ENCODE peak calls at places on chromosome 22, in nine cellular contexts. G is psoas muscle, A is coronary artery, Q is A549, S is ovary, F is mammary epithelial cell, K is colonic mucosa, L is HCT116, U is spleen. C is an unnamed sample.

GRCh38 chr22:35541254-35541748 is 670 bp downstream of the RASD2 start:
- DNase-seq in F (no peak), L (no peak), G (no peak), K (no peak), S (no peak), Q (no peak), U (no peak), A (no peak), C (no peak)

GRCh38 chr22:20248461-20248959 is 19.6 kb downstream of the RTN4R start:
- DNase-seq in Q (no peak), A (no peak), G (no peak), S (no peak), F (no peak), K (no peak), L (no peak), U (no peak), C (no peak)

GRCh38 chr22:19761022-19761499 is 483 bp downstream of the TBX1 start:
- DNase-seq in A (no peak), G (no peak), K (no peak), Q (no peak), U (no peak), F (no peak), L (no peak), S (no peak), C (no peak)

GRCh38 chr22:29011200-29011867 is 50.3 kb downstream of the C22orf31 start:
- DNase-seq in G (no peak), K (peak), U (no peak), F (no peak), L (no peak), A (no peak), Q (no peak), S (no peak), C (no peak)

GRCh38 chr22:25334091-25334490 is 114.7 kb downstream of the CRYBB2 start:
- DNase-seq in A (no peak), G (peak), L (peak), F (peak), K (peak), S (no peak), U (no peak), Q (peak), C (no peak)

GRCh38 chr22:12601870-12602779 is 2925.9 kb upstream of the OR11H1 start:
- DNase-seq in U (peak), K (no peak), Q (no peak), G (peak), L (no peak), S (peak), A (no peak), F (no peak), C (no peak)

GRCh38 chr22:42156121-42156520 is 25.5 kb upstream of the CYP2D6 start:
- DNase-seq in G (no peak), K (no peak), F (peak), L (no peak), S (no peak), U (no peak), A (no peak), Q (no peak), C (no peak)

GRCh38 chr22:39494471-39495120 is 7.5 kb upstream of the MIEF1 start:
- DNase-seq in G (no peak), S (no peak), A (no peak), Q (no peak), F (no peak), L (no peak), K (no peak), U (no peak), C (no peak)

GRCh38 chr22:50712341-50713007 is 25.5 kb upstream of the ACR start:
- DNase-seq in G (peak), U (peak), F (no peak), K (no peak), Q (no peak), A (no peak), S (no peak), L (no peak), C (no peak)

GRCh38 chr22:19896665-19897355 is 42.1 kb upstream of the GNB1L start:
- DNase-seq in L (no peak), A (no peak), U (peak), G (no peak), S (no peak), K (no peak), Q (no peak), F (no peak), C (no peak)

GRCh38 chr22:26837784-26838520 is 180.6 kb downstream of the MIAT start:
- DNase-seq in S (no peak), A (no peak), K (no peak), Q (no peak), L (no peak), F (no peak), U (no peak), G (no peak), C (no peak)

GRCh38 chr22:26835023-26835422 is 177.6 kb downstream of the MIAT start:
- DNase-seq in L (no peak), S (no peak), F (no peak), A (no peak), K (no peak), Q (no peak), G (no peak), U (no peak), C (no peak)

GRCh38 chr22:26835929-26836528 is 178.6 kb downstream of the MIAT start:
- DNase-seq in K (peak), L (peak), A (no peak), U (no peak), F (peak), S (peak), G (no peak), Q (peak), C (no peak)
- TF ChIP-seq CTCF in K (peak), L (peak), A (peak), U (peak), F (peak), S (no peak), G (peak), Q (peak), C (peak)

GRCh38 chr22:46068908-46069481 is 81.3 kb upstream of the PPARA start:
- DNase-seq in L (no peak), U (peak), F (peak), G (peak), K (no peak), Q (no peak), A (peak), S (no peak), C (no peak)
- H3K4me3 ChIP-seq in L (peak), U (peak), F (peak), G (peak), K (peak), Q (peak), A (peak), S (peak), C (peak)

DNA sequence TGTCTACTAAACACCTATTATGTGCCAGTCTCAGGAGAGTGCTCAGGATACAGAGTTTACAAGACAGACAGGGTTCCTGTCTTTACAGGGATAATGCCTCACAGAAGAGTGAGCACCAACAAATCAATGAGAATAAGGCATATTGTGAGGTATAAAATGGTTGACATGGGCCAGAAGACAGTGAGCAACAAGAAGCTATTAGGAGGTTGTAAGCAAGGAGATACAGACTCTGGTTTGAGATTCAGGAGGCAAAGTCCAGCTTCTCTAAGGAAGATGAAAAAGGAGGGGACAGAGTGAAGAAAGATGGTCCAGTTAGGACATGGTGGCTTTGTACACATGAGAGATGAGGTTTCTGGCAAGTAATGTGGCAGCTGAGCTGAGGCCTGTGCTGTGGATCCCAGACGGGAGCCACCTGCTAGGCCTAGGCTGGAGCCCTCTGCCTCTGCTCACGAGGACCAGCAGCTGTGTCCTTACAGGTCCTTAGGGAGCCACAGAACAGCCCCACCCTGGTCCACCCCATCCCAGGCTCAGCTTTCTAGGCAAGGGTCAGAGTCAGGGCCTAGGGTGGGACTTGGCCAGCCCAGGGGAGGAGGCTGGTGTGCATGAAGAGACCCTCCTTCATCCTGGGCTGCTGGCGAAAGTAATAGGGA is 110.5 kb downstream of the ZNF280B start:
- DNase-seq in F (no peak), Q (no peak), A (no peak), U (no peak), K (no peak), S (no peak), G (no peak), L (no peak), C (no peak)
- H3K27ac ChIP-seq in F (no peak), Q (peak), A (no peak), U (no peak), K (no peak), S (no peak), G (no peak), L (no peak), C (no peak)

GRCh38 chr22:47041201-47042115 is 279.0 kb downstream of the TBC1D22A start:
- DNase-seq in K (no peak), A (no peak), G (peak), U (peak), F (no peak), L (no peak), S (no peak), Q (no peak), C (no peak)
- TF ChIP-seq CTCF in K (no peak), A (no peak), G (no peak), U (no peak), F (no peak), L (no peak), S (no peak), Q (no peak), C (no peak)

GRCh38 chr22:23750374-23750743 is 553 bp downstream of the ZNF70 start:
- DNase-seq in S (no peak), G (no peak), L (no peak), U (no peak), A (no peak), F (no peak), Q (no peak), K (no peak), C (no peak)

GRCh38 chr22:23752090-23752691 is 1.3 kb upstream of the ZNF70 start:
- DNase-seq in U (peak), A (no peak), Q (peak), L (no peak), F (no peak), S (no peak), K (no peak), G (no peak), C (no peak)

GRCh38 chr22:23750744-23751440 is at the start of gene ZNF70:
- DNase-seq in A (peak), F (peak), Q (peak), S (peak), U (peak), G (peak), K (peak), L (peak), C (peak)

GRCh38 chr22:23751441-23751996 is 607 bp upstream of the ZNF70 start:
- DNase-seq in G (no peak), S (no peak), U (no peak), K (peak), A (no peak), F (no peak), Q (peak), L (no peak), C (no peak)

DNA sequence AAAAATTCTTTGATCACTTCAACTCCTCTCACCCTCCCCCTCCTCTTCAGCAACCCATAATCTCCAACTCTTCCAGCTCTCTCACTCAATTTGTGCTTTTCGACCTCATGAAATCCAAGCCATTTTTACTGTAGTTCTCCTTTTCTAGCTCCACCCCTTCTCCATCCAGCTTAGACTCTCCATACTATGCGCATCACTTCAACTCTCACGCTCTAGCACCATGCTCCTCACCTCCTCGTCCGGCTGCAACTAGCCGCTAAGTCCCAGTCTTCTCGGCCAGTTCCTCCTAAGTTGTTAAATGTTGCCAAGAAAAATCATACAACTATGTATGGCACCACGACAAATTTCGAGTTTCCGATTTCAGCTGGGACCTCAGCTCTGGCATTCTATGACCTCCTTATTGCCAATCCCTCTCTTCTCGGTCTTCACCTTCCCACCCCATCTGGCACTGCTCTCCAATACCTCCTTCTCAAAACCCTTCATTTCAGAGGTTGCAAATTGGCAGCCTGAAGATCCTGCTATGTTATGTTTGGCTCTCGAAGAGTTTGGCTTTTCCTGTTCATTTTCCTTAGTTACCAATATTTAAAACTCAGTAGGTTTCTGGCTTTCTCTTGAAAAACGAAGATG is 1.1 kb downstream of the ZNF70 start:
- DNase-seq in S (no peak), G (no peak), A (no peak), Q (no peak), K (no peak), L (no peak), U (no peak), F (no peak), C (no peak)
- H3K4me3 ChIP-seq in S (peak), G (peak), A (peak), Q (peak), K (no peak), L (peak), U (no peak), F (peak), C (peak)

DNA sequence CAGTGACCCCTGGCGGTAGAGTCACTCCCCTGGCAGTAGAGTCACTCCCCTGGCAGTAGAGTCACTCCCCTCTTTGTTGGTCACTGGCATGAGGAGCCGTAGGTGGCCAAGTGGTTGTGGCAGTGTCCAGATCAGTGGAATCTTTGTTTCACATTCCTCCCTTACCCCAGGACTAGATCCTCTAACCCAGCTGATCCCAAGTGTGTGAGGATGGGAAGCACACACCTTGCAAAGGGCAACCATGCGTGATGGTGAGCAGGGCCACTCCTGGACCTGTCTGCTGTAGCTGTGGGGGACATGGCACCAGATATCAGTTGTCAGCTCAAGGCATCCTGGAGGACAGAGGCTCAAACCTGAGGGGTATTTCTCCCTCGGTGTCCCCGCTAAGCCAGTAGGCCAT is 37.8 kb downstream of the OSBP2 start:
- DNase-seq in L (no peak), S (no peak), Q (no peak), K (no peak), U (no peak), F (no peak), A (no peak), G (peak), C (no peak)
- H3K27ac ChIP-seq in L (no peak), S (no peak), Q (no peak), K (no peak), U (no peak), F (no peak), A (no peak), G (no peak), C (no peak)

GRCh38 chr22:30089655-30089974 is 9.4 kb downstream of the HORMAD2 start:
- DNase-seq in A (no peak), Q (no peak), L (no peak), S (no peak), K (no peak), F (no peak), G (no peak), U (no peak), C (no peak)

GRCh38 chr22:30092686-30093085 is 12.4 kb downstream of the HORMAD2 start:
- DNase-seq in U (no peak), L (no peak), S (no peak), A (no peak), G (no peak), Q (no peak), F (no peak), K (no peak), C (no peak)

GRCh38 chr22:30086496-30086895 is 6.2 kb downstream of the HORMAD2 start:
- DNase-seq in L (no peak), A (no peak), U (no peak), K (no peak), S (no peak), Q (no peak), F (no peak), G (no peak), C (no peak)

GRCh38 chr22:30088468-30088867 is 8.2 kb downstream of the HORMAD2 start:
- DNase-seq in Q (no peak), A (no peak), F (no peak), K (no peak), U (no peak), L (no peak), G (no peak), S (no peak), C (no peak)

GRCh38 chr22:30087611-30088010 is 7.3 kb downstream of the HORMAD2 start:
- DNase-seq in U (no peak), S (no peak), A (no peak), Q (no peak), G (no peak), F (no peak), L (no peak), K (no peak), C (no peak)
- TF ChIP-seq CTCF in U (no peak), S (no peak), A (no peak), Q (no peak), G (no peak), F (no peak), L (no peak), K (no peak), C (no peak)

DNA sequence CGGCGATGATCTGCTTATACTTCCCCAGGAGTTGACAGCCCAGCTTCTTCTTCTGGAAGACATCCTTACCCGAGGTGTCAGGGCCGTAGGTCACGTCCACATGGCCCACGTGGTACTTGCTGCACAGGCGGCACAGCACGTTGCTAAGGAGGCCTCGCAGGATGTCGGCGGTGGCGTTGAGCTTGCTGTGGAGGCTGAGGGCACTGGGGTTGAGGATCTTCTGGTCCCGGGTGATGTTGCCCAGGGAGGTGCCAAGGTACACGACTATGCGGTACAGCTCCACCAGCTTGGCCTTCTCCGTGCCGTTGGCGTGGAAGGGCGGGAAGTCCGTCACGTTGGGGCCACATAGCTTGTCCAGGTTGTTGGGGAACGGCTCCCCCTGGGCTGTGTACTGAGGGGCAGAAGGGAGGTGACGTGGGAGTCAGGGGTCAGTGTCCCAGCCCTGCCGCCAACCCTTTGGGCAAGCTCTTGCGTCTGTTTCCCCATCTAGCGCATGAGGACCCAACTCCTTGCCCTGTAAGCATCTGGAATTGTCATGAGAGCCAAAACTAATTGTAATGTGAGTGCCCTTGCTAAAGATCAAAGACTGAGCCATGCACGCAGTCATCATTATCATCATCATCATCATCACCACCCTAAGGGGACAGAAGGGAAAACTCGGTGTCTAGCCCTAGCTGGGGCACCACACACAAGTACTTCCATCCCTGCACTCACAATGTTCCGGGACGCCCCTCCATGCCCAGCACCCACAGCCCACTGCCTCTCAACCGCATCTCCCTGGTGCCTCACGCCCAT is 2.7 kb downstream of the LIF start:
- DNase-seq in A (no peak), S (no peak), Q (no peak), K (no peak), F (no peak), U (no peak), L (no peak), G (no peak), C (no peak)
- H3K4me3 ChIP-seq in A (no peak), S (no peak), Q (no peak), K (no peak), F (no peak), U (no peak), L (no peak), G (no peak), C (no peak)

DNA sequence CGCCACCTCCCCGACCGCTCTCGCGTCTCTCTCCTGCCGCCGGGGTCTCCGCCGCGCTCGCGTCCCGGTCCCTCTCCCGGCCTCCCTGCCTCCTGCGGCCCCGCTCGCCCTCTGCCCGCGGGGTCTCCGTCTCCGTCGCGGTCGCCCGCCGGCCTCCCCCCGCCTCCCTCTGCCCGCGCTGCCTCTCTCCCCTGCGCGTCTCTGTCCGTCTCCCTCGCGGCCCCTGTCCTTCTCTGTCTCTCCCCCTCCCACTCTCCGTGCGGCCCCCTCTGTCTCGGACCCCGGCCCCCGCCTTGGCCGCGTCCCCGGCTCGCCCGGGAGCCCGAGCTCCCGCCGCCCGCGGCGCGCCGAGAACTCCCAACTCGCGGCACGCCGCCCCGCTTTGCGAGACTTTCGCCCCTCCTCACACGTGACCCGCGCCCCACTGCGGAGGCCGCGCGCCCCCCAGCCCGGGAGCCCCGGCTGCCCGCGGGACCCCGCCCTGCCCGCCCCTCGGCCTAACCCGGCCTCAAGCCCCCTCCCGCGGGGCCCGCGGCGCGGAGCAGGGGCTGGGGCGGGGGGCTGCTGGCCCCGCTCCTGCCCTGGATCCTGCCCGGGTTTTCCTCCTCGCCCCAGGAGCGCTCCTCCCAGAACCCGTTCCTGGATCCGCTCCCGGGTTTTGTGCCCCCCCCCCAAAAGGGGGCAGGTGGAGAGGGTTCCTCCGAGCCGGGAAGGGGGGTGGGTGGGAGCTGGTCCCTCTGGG is 702 bp upstream of the KCNJ4 start:
- DNase-seq in Q (no peak), A (no peak), S (peak), U (no peak), F (no peak), K (no peak), G (no peak), L (no peak), C (no peak)
- H3K27ac ChIP-seq in Q (peak), A (no peak), S (no peak), U (no peak), F (no peak), K (no peak), G (no peak), L (no peak), C (no peak)

GRCh38 chr22:40721266-40721665 is 42.0 kb downstream of the MCHR1 start:
- DNase-seq in L (no peak), A (no peak), Q (peak), S (no peak), K (no peak), G (peak), F (peak), U (no peak), C (no peak)
- TF ChIP-seq CTCF in L (no peak), A (no peak), Q (no peak), S (no peak), K (no peak), G (no peak), F (no peak), U (no peak), C (no peak)